ENCODE peak calls at places on chromosomes 7 and 10, in eight cellular contexts. I, Q, S, P, N, O, L and Z are unnamed samples.
A peak's percentile ranks its signal among the peaks of the same experiment; 100 is the strongest.

GRCh38 chr7:15855726-15856125 is 169.2 kb upstream of the MEOX2 start:
- DNase-seq in I (no peak), Q (no peak), S (no peak), P (no peak), N (no peak), O (no peak), L (no peak), Z (no peak)

GRCh38 chr10:128047991-128048826 is 78.0 kb downstream of the MKI67 start:
- DNase-seq in I (peak; percentile 68), Q (no peak), S (no peak), P (peak; percentile 83), N (no peak), O (peak; percentile 42), L (no peak), Z (no peak)

GRCh38 chr7:132622081-132622480 is 45.8 kb upstream of the PLXNA4 start:
- DNase-seq in I (no peak), Q (no peak), S (no peak), P (no peak), N (no peak), O (peak; percentile 44), L (no peak), Z (no peak)

GRCh38 chr10:80163741-80164341 is 31.3 kb downstream of the PLAC9 start:
- DNase-seq in I (no peak), Q (no peak), S (peak; percentile 72), P (no peak), N (no peak), O (peak; percentile 80), L (no peak), Z (no peak)

GRCh38 chr7:155509025-155509724 is 37.2 kb downstream of the CNPY1 start:
- DNase-seq in I (no peak), Q (no peak), S (no peak), P (no peak), N (no peak), O (no peak), L (no peak), Z (no peak)

GRCh38 chr10:79316671-79317431 is 30.4 kb upstream of the PPIF start:
- DNase-seq in I (no peak), Q (no peak), S (no peak), P (no peak), N (peak; percentile 60), O (peak; percentile 42), L (no peak), Z (no peak)

GRCh38 chr10:7405637-7406036 is 5.2 kb downstream of the SFMBT2 start:
- DNase-seq in I (no peak), Q (no peak), S (no peak), P (no peak), N (no peak), O (peak; percentile 4), L (no peak), Z (no peak)

GRCh38 chr7:130142654-130143333 is 62.4 kb downstream of the TMEM209 start:
- DNase-seq in I (no peak), Q (no peak), S (no peak), P (no peak), N (no peak), O (no peak), L (no peak), Z (no peak)

GRCh38 chr10:125629758-125630376 is 53.1 kb downstream of the TEX36 start:
- DNase-seq in I (peak; percentile 51), Q (no peak), S (no peak), P (peak; percentile 15), N (no peak), O (peak; percentile 46), L (peak; percentile 66), Z (no peak)

GRCh38 chr7:12570148-12570528 is 382 bp upstream of the SCIN start:
- DNase-seq in I (no peak), Q (no peak), S (peak; percentile 48), P (peak; percentile 42), N (no peak), O (peak; percentile 54), L (no peak), Z (no peak)

GRCh38 chr7:12569673-12570072 is 847 bp upstream of the SCIN start:
- DNase-seq in I (no peak), Q (no peak), S (no peak), P (no peak), N (no peak), O (no peak), L (no peak), Z (no peak)

GRCh38 chr7:12572941-12573340 is 2.4 kb downstream of the SCIN start:
- DNase-seq in I (no peak), Q (no peak), S (no peak), P (no peak), N (no peak), O (peak; percentile 13), L (no peak), Z (no peak)

GRCh38 chr7:12571691-12572090 is 1.2 kb downstream of the SCIN start:
- DNase-seq in I (no peak), Q (no peak), S (no peak), P (no peak), N (no peak), O (no peak), L (no peak), Z (no peak)

DNA sequence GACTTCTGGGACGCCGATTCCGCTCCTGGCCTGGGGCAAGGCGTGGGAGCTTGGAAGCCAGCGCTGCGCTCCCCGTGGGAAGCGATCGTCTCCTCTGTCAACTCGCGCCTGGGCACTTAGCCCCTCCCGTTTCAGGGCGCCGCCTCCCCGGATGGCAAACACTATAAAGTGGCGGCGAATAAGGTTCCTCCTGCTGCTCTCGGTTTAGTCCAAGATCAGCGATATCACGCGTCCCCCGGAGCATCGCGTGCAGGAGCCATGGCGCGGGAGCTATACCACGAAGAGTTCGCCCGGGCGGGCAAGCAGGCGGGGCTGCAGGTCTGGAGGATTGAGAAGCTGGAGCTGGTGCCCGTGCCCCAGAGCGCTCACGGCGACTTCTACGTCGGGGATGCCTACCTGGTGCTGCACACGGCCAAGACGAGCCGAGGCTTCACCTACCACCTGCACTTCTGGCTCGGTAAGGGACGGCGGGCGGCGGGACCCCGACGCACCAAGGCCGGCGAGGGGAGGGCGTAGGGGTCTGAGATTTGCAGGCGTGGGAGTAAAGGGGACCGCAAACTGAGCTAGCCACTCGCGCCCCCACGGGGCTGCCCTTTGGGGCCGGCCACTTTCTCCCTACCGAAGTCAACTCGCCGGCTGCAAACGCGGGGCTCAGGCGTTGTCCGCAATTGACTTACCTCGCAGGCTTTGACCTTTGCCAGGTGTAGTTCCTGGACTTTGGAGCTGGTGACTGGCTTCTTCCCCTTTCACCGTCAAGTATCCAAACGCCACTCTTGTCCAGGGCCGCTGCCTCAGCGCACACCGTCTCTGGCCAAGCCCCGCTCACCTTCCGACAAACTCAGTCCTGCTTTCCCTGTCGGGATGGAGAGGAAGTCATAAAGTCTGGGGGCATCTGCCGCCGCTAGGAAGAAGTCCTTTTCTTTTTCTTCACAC is at the start of gene SCIN:
- DNase-seq in I (peak; percentile 35), Q (peak; percentile 87), S (peak; percentile 56), P (no peak), N (no peak), O (peak; percentile 71), L (no peak), Z (no peak)
- H3K27ac ChIP-seq in I (no peak within 1 kb of the TSS), Q (peak within 1 kb of the TSS; percentile 61), S (peak within 1 kb of the TSS; percentile 52), P (no peak within 1 kb of the TSS), N (no peak within 1 kb of the TSS), O (no peak within 1 kb of the TSS), L (no peak within 1 kb of the TSS), Z (no peak within 1 kb of the TSS)

DNA sequence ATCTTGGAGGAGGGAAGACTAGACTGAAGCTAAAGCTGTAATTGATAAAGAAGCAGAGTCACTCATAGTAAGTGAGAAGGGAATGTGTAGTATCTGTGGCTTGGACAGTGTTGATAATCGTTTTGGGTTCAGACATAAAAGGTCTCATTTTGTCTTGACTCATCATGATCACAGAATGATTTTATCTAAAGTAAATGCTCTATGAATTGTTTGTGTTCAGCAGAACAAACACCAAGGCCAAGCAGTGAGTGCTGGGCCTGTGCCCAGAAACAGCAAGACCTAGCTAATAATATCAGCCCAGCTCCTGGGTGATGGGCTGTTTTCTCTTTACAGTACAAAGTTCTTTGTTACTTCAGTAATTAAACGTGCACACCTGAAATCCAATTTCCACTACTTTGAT is 26.7 kb upstream of the CD36 start:
- DNase-seq in I (no peak), Q (peak; percentile 66), S (peak; percentile 83), P (no peak), N (peak; percentile 67), O (peak; percentile 53), L (peak; percentile 21), Z (no peak)
- H3K27ac ChIP-seq in I (no peak overlapping the region), Q (peak overlapping the region; percentile 38), S (no peak overlapping the region), P (no peak overlapping the region), N (peak overlapping the region; percentile 77), O (no peak overlapping the region), L (peak overlapping the region; percentile 48), Z (no peak overlapping the region)

GRCh38 chr7:103810112-103810744 is 179.2 kb downstream of the RELN start:
- DNase-seq in I (no peak), Q (no peak), S (no peak), P (no peak), N (no peak), O (no peak), L (no peak), Z (no peak)

GRCh38 chr7:103811997-103812396 is 177.5 kb downstream of the RELN start:
- DNase-seq in I (no peak), Q (no peak), S (no peak), P (no peak), N (no peak), O (no peak), L (no peak), Z (no peak)

GRCh38 chr7:103805376-103805775 is 184.1 kb downstream of the RELN start:
- DNase-seq in I (no peak), Q (no peak), S (no peak), P (no peak), N (no peak), O (peak; percentile 64), L (no peak), Z (no peak)

GRCh38 chr7:103813970-103814369 is 175.5 kb downstream of the RELN start:
- DNase-seq in I (no peak), Q (no peak), S (no peak), P (no peak), N (no peak), O (no peak), L (no peak), Z (no peak)

DNA sequence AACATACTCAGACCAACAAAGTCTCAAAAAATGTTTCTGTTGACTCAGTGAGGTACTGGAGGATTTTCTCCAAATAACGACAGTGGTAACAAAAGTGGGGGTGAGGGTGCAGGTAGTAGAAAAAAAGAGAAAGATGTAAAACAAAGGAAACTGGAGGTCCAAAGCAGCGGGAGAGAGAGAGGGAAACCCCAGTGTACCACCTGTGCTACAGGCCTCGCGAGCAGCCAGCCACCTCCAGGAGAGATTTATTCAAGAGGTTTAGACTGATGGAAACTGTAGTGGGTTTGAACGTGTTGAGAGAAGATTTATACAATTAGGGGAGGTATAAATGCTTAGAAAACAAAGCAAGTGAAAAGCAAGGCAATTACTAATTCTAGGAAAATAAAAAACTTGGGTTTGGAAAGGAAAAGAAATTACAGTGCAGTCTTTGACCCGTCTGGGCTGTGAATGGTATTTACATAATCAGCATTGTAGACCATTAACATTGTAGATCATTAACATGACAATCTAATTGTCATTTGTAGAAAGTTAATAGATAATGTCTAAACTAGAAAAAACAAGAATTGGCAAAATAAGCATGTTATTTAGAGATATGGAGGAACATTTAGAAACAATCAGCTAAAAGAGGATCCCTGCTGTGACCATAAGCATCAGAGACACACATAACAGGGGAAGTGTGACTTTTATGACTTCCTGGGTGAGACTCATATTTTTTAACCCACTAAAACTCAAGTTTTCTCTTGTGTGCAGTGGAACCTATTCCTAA is 180.0 kb downstream of the RELN start:
- DNase-seq in I (no peak), Q (no peak), S (no peak), P (no peak), N (no peak), O (no peak), L (no peak), Z (no peak)
- H3K27ac ChIP-seq in I (no peak overlapping the region), Q (no peak overlapping the region), S (no peak overlapping the region), P (no peak overlapping the region), N (no peak overlapping the region), O (no peak overlapping the region), L (no peak overlapping the region), Z (no peak overlapping the region)

GRCh38 chr7:83934118-83934734 is 260.4 kb downstream of the SEMA3A start:
- DNase-seq in I (no peak), Q (no peak), S (no peak), P (no peak), N (no peak), O (peak; percentile 50), L (no peak), Z (no peak)
- H3K27ac ChIP-seq in I (no peak overlapping the region), Q (no peak overlapping the region), S (no peak overlapping the region), P (no peak overlapping the region), N (no peak overlapping the region), O (no peak overlapping the region), L (no peak overlapping the region), Z (no peak overlapping the region)